ENCODE peak calls at places on chromosomes 16 and 17, in nine cellular contexts. X, F, Q, M, B, J, G, A and L are unnamed samples.

GRCh38 chr17:35795007-35795870 is at the start of gene MMP28:
- DNase-seq in X (no peak), F (no peak), Q (peak), M (peak), B (peak), J (no peak), G (peak), A (no peak), L (no peak)

GRCh38 chr17:66567234-66568170 is 265.1 kb downstream of the PRKCA start:
- DNase-seq in X (peak), F (peak), Q (peak), M (peak), B (peak), J (peak), G (peak), A (peak), L (peak)

GRCh38 chr17:3447625-3448024 is 14.0 kb upstream of the OR1E2 start:
- DNase-seq in X (no peak), F (no peak), Q (peak), M (no peak), B (peak), J (no peak), G (no peak), A (no peak), L (peak)

GRCh38 chr17:4342535-4342934 is 23.9 kb downstream of the UBE2G1 start:
- DNase-seq in X (no peak), F (no peak), Q (no peak), M (no peak), B (no peak), J (no peak), G (no peak), A (no peak), L (no peak)

GRCh38 chr17:80878876-80879722 is 112.5 kb upstream of the CHMP6 start:
- DNase-seq in X (no peak), F (no peak), Q (no peak), M (no peak), B (no peak), J (no peak), G (no peak), A (no peak), L (no peak)

GRCh38 chr16:89471225-89471624 is 19.1 kb downstream of the ANKRD11 start:
- DNase-seq in X (no peak), F (no peak), Q (no peak), M (no peak), B (no peak), J (peak), G (no peak), A (no peak), L (no peak)

GRCh38 chr16:2987854-2988253 is 7.6 kb upstream of the PKMYT1 start:
- DNase-seq in X (no peak), F (no peak), Q (no peak), M (no peak), B (peak), J (no peak), G (no peak), A (no peak), L (no peak)

GRCh38 chr17:4480929-4481898 is 17.5 kb upstream of the SPNS2 start:
- DNase-seq in X (peak), F (no peak), Q (peak), M (peak), B (no peak), J (no peak), G (no peak), A (peak), L (no peak)

GRCh38 chr17:43879723-43880419 is 27.5 kb downstream of the MPP2 start:
- DNase-seq in X (no peak), F (no peak), Q (no peak), M (no peak), B (no peak), J (no peak), G (no peak), A (no peak), L (no peak)

GRCh38 chr17:75270218-75270965 is 639 bp downstream of the MIF4GD start:
- DNase-seq in X (no peak), F (peak), Q (peak), M (peak), B (peak), J (peak), G (peak), A (peak), L (peak)